ENCODE peak calls at places on chromosome 19, in four cellular contexts. F, K, H and B are unnamed samples.
A peak's percentile ranks its signal among the peaks of the same experiment; 100 is the strongest.

GRCh38 chr19:6417713-6418561 is 6.7 kb downstream of the KHSRP start:
- DNase-seq in F (no peak), K (peak; percentile 37), H (no peak), B (peak; percentile 41)

GRCh38 chr19:38647966-38648788 is 728 bp downstream of the ACTN4 start:
- DNase-seq in F (no peak), K (no peak), H (no peak), B (no peak)

GRCh38 chr19:56987184-56987583 is 132.6 kb upstream of the USP29 start:
- DNase-seq in F (no peak), K (no peak), H (no peak), B (no peak)

GRCh38 chr19:16160943-16161560 is 12.3 kb downstream of the CIB3 start:
- DNase-seq in F (no peak), K (peak; percentile 48), H (peak; percentile 29), B (no peak)

GRCh38 chr19:7869910-7870511 is 4.2 kb downstream of the PRR36 start:
- DNase-seq in F (peak; percentile 27), K (peak; percentile 40), H (no peak), B (peak; percentile 78)

GRCh38 chr19:58252102-58252685 is 23.5 kb downstream of the ZNF544 start:
- DNase-seq in F (no peak), K (no peak), H (no peak), B (no peak)

GRCh38 chr19:50772408-50773311 is 2.4 kb downstream of the GPR32 start:
- DNase-seq in F (no peak), K (peak; percentile 42), H (no peak), B (no peak)

GRCh38 chr19:16366433-16367268 is 42.0 kb downstream of the KLF2 start:
- DNase-seq in F (no peak), K (no peak), H (no peak), B (no peak)

GRCh38 chr19:39676004-39676403 is 20.3 kb downstream of the LGALS16 start:
- DNase-seq in F (no peak), K (no peak), H (no peak), B (no peak)

GRCh38 chr19:15216363-15216762 is 15.6 kb upstream of the NOTCH3 start:
- DNase-seq in F (no peak), K (no peak), H (no peak), B (no peak)

GRCh38 chr19:3644351-3645066 is 17.9 kb upstream of the CACTIN start:
- DNase-seq in F (no peak), K (no peak), H (no peak), B (no peak)

GRCh38 chr19:55473613-55474012 is 2.8 kb upstream of the ZNF628 start:
- DNase-seq in F (no peak), K (no peak), H (no peak), B (no peak)

GRCh38 chr19:416416-416815 is 7.5 kb upstream of the C2CD4C start:
- DNase-seq in F (no peak), K (no peak), H (no peak), B (no peak)

GRCh38 chr19:38733241-38733492 is 11.1 kb downstream of the CAPN12 start:
- DNase-seq in F (no peak), K (no peak), H (no peak), B (no peak)

GRCh38 chr19:50488795-50489194 is 12.1 kb upstream of the GARIN5A start:
- DNase-seq in F (no peak), K (no peak), H (no peak), B (no peak)

GRCh38 chr19:36046443-36047050 is 7.5 kb downstream of the THAP8 start:
- DNase-seq in F (no peak), K (no peak), H (no peak), B (no peak)

GRCh38 chr19:40523322-40524047 is 53.2 kb upstream of the SHKBP1 start:
- DNase-seq in F (no peak), K (peak; percentile 50), H (peak; percentile 56), B (peak; percentile 88)

GRCh38 chr19:54439174-54439851 is 9.7 kb upstream of the LENG8 start:
- DNase-seq in F (no peak), K (peak; percentile 58), H (peak; percentile 17), B (no peak)

GRCh38 chr19:46355234-46355990 is 8.5 kb downstream of the PPP5C start:
- DNase-seq in F (no peak), K (no peak), H (no peak), B (peak; percentile 82)